ENCODE peak calls at places on chromosomes 2 and 18, in four cellular contexts. One of them, this sample, is unnamed.

GRCh38 chr2:88201811-88202169 is 31.6 kb downstream of the THNSL2 start:
- DNase-seq in transverse colon: no peak
- DNase-seq in stomach: no peak
- DNase-seq in esophagus muscularis mucosa: no peak
- DNase-seq in this sample: no peak

GRCh38 chr18:60411715-60412114 is 39.1 kb upstream of the MC4R start:
- DNase-seq in esophagus muscularis mucosa: no peak
- DNase-seq in stomach: no peak
- DNase-seq in transverse colon: no peak
- DNase-seq in this sample: no peak

GRCh38 chr2:225725726-225726125 is 326.2 kb downstream of the NYAP2 start:
- DNase-seq in esophagus muscularis mucosa: no peak
- DNase-seq in transverse colon: no peak
- DNase-seq in stomach: no peak
- DNase-seq in this sample: no peak

GRCh38 chr2:42823744-42824453 is 31.5 kb upstream of the HAAO start:
- DNase-seq in esophagus muscularis mucosa: no peak
- DNase-seq in transverse colon: no peak
- DNase-seq in stomach: no peak
- DNase-seq in this sample: peak

GRCh38 chr18:49250819-49251388 is 209.5 kb downstream of the DYM start:
- DNase-seq in esophagus muscularis mucosa: no peak
- DNase-seq in transverse colon: no peak
- DNase-seq in stomach: no peak
- DNase-seq in this sample: no peak

GRCh38 chr2:65991332-65991731 is 443.6 kb upstream of the MEIS1 start:
- DNase-seq in esophagus muscularis mucosa: no peak
- DNase-seq in transverse colon: peak
- DNase-seq in stomach: no peak
- DNase-seq in this sample: no peak

GRCh38 chr2:231527955-231528635 is 2.1 kb downstream of the NMUR1 start:
- DNase-seq in esophagus muscularis mucosa: no peak
- DNase-seq in transverse colon: no peak
- DNase-seq in stomach: no peak
- DNase-seq in this sample: no peak

GRCh38 chr2:53620961-53621360 is 146.6 kb upstream of the CHAC2 start:
- DNase-seq in stomach: no peak
- DNase-seq in transverse colon: no peak
- DNase-seq in esophagus muscularis mucosa: no peak
- DNase-seq in this sample: no peak

GRCh38 chr2:239113164-239113563 is 265.3 kb downstream of the TWIST2 start:
- DNase-seq in esophagus muscularis mucosa: no peak
- DNase-seq in transverse colon: peak
- DNase-seq in stomach: peak
- DNase-seq in this sample: no peak

GRCh38 chr18:30406728-30407127 is 635.8 kb downstream of the DSC3 start:
- DNase-seq in esophagus muscularis mucosa: no peak
- DNase-seq in stomach: no peak
- DNase-seq in transverse colon: no peak
- DNase-seq in this sample: no peak

GRCh38 chr18:27778441-27778840 is 398.5 kb downstream of the CDH2 start:
- DNase-seq in transverse colon: no peak
- DNase-seq in esophagus muscularis mucosa: no peak
- DNase-seq in stomach: no peak
- DNase-seq in this sample: no peak

GRCh38 chr2:231679131-231679530 is 29.2 kb upstream of the PTMA start:
- DNase-seq in transverse colon: no peak
- DNase-seq in esophagus muscularis mucosa: no peak
- DNase-seq in stomach: no peak
- DNase-seq in this sample: peak

GRCh38 chr2:160209457-160209856 is 9.4 kb upstream of the ITGB6 start:
- DNase-seq in esophagus muscularis mucosa: no peak
- DNase-seq in transverse colon: no peak
- DNase-seq in stomach: no peak
- DNase-seq in this sample: no peak

GRCh38 chr2:65574911-65575444 is 142.6 kb upstream of the SPRED2 start:
- DNase-seq in esophagus muscularis mucosa: no peak
- DNase-seq in stomach: no peak
- DNase-seq in transverse colon: no peak
- DNase-seq in this sample: peak

GRCh38 chr2:170972508-170973224 is 43.6 kb downstream of the GORASP2 start:
- DNase-seq in transverse colon: no peak
- DNase-seq in esophagus muscularis mucosa: peak
- DNase-seq in stomach: no peak
- DNase-seq in this sample: no peak

GRCh38 chr2:109105113-109105512 is 23.9 kb upstream of the SH3RF3 start:
- DNase-seq in transverse colon: no peak
- DNase-seq in esophagus muscularis mucosa: no peak
- DNase-seq in stomach: no peak
- DNase-seq in this sample: no peak

GRCh38 chr2:142954488-142954887 is 77.0 kb downstream of the KYNU start:
- DNase-seq in stomach: no peak
- DNase-seq in esophagus muscularis mucosa: no peak
- DNase-seq in transverse colon: no peak
- DNase-seq in this sample: no peak

DNA sequence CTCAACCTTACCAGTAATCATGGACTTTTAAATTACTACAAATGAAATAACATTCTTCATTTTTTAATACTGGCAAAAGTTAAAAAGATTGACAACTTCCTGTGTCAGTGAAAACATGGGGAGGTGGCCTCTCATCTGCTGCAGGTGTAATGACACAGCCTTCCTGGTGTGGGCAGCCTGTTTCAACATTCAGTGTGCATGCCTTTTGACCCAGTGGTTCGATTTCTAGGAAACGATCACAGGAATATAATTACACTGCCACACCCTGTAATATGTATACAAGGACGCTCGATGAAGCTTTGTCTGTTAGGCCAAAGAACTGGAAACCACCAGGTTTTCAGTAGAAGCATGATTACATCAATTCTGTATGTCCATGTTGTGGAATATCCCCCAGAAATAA is 68.7 kb downstream of the MTHFD2 start:
- DNase-seq in stomach: peak
- DNase-seq in esophagus muscularis mucosa: no peak
- DNase-seq in transverse colon: peak
- DNase-seq in this sample: no peak
- TF ChIP-seq POLR2A in stomach: no peak
- TF ChIP-seq POLR2A in esophagus muscularis mucosa: no peak
- TF ChIP-seq POLR2A in transverse colon: no peak
- TF ChIP-seq POLR2A in this sample: no peak

GRCh38 chr2:54629914-54630609 is 93.4 kb upstream of the EML6 start:
- DNase-seq in transverse colon: peak
- DNase-seq in stomach: peak
- DNase-seq in esophagus muscularis mucosa: no peak
- DNase-seq in this sample: no peak
- TF ChIP-seq POLR2A in transverse colon: no peak
- TF ChIP-seq POLR2A in stomach: no peak
- TF ChIP-seq POLR2A in esophagus muscularis mucosa: no peak
- TF ChIP-seq POLR2A in this sample: no peak

GRCh38 chr18:62324917-62325805 is at the start of gene TNFRSF11A:
- DNase-seq in stomach: peak
- DNase-seq in transverse colon: peak
- DNase-seq in esophagus muscularis mucosa: no peak
- DNase-seq in this sample: peak
- TF ChIP-seq POLR2A in stomach: no peak
- TF ChIP-seq POLR2A in transverse colon: no peak
- TF ChIP-seq POLR2A in esophagus muscularis mucosa: no peak
- TF ChIP-seq POLR2A in this sample: no peak

DNA sequence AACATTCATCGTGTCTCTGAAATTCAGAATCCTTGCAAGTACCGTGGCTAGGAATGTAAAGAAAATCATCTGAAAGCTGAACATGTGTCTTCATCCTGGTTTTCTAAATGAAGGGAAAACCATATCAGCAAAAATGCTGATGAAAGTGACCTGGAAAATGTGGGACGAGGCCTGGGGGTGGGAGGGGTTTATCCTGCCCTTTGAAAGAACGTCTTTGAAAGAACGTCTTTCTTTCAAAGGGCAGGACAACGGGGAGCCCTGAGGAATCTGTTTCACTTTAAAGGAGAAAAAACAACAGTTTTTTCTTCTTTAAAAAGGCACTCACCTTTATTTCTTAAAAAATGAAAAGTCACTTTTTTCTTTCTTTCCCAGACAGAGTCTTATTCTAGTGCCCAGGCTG is 185.2 kb downstream of the ALPK2 start:
- DNase-seq in stomach: no peak
- DNase-seq in esophagus muscularis mucosa: no peak
- DNase-seq in transverse colon: no peak
- DNase-seq in this sample: no peak
- TF ChIP-seq POLR2A in stomach: no peak
- TF ChIP-seq POLR2A in esophagus muscularis mucosa: no peak
- TF ChIP-seq POLR2A in transverse colon: no peak
- TF ChIP-seq POLR2A in this sample: no peak

This sample was measured in spleen.